ENCODE peak calls at places on chromosomes 1 and 21, in five cellular contexts. B, R, G, U and N are unnamed samples.
A peak's percentile ranks its signal among the peaks of the same experiment; 100 is the strongest.

GRCh38 chr1:48049823-48050539 is 52.8 kb upstream of the TRABD2B start:
- DNase-seq in G (no peak), B (no peak), R (no peak), U (no peak), N (no peak)

GRCh38 chr1:115365738-115366137 is 27.7 kb upstream of the NGF start:
- DNase-seq in G (no peak), R (no peak), B (no peak), U (no peak), N (no peak)

GRCh38 chr1:34366875-34367624 is 190.3 kb downstream of the C1orf94 start:
- DNase-seq in B (no peak), G (no peak), U (no peak), R (no peak), N (no peak)

GRCh38 chr1:8031176-8031785 is 5.2 kb upstream of the ERRFI1 start:
- DNase-seq in U (no peak), B (peak; percentile 78), R (peak; percentile 72), G (no peak), N (peak; percentile 85)

GRCh38 chr1:246064891-246065290 is 442.2 kb downstream of the SMYD3 start:
- DNase-seq in B (no peak), U (no peak), G (no peak), R (no peak), N (no peak)

GRCh38 chr1:165345502-165345901 is 11.0 kb downstream of the LMX1A start:
- DNase-seq in R (no peak), G (no peak), B (no peak), U (no peak), N (no peak)

GRCh38 chr1:82540006-82540405 is 739.3 kb downstream of the ADGRL2 start:
- DNase-seq in B (no peak), U (no peak), R (no peak), G (no peak), N (no peak)

GRCh38 chr1:223076382-223076781 is 66.7 kb downstream of the TLR5 start:
- DNase-seq in U (no peak), R (no peak), G (no peak), B (no peak), N (no peak)

GRCh38 chr1:194289569-194290266 is 1103.3 kb upstream of the B3GALT2 start:
- DNase-seq in B (no peak), R (no peak), U (no peak), G (no peak), N (no peak)

GRCh38 chr1:59595774-59596173 is 219.0 kb upstream of the HOOK1 start:
- DNase-seq in U (no peak), B (peak; percentile 73), R (peak; percentile 80), G (no peak), N (peak; percentile 54)

GRCh38 chr1:93629101-93630059 is 52.3 kb downstream of the BCAR3 start:
- DNase-seq in U (no peak), G (no peak), R (peak; percentile 82), B (peak; percentile 93), N (peak; percentile 90)

GRCh38 chr1:201561195-201561564 is 22.3 kb downstream of the NAV1 start:
- DNase-seq in R (no peak), G (no peak), B (no peak), U (no peak), N (no peak)

GRCh38 chr21:8991968-8992621 is 1529.3 kb upstream of the TPTE start:
- DNase-seq in U (no peak), R (no peak), G (no peak), B (no peak), N (no peak)

GRCh38 chr1:178518894-178519293 is 6.0 kb downstream of the TEX35 start:
- DNase-seq in U (no peak), B (no peak), R (no peak), G (no peak), N (no peak)

GRCh38 chr1:47196622-47197021 is 6.8 kb upstream of the PDZK1IP1 start:
- DNase-seq in B (no peak), G (peak; percentile 60), R (no peak), U (no peak), N (no peak)

GRCh38 chr1:14340244-14340800 is 258.2 kb upstream of the KAZN start:
- DNase-seq in R (no peak), B (peak; percentile 11), U (no peak), G (no peak), N (peak; percentile 75)
- H3K4me3 ChIP-seq in R (no peak overlapping the region), B (no peak overlapping the region), U (no peak overlapping the region), G (no peak overlapping the region), N (no peak overlapping the region)

GRCh38 chr1:173779946-173780345 is 44.5 kb upstream of the DARS2 start:
- DNase-seq in B (no peak), U (no peak), G (no peak), R (no peak), N (no peak)
- H3K4me3 ChIP-seq in B (no peak overlapping the region), U (no peak overlapping the region), G (no peak overlapping the region), R (no peak overlapping the region), N (no peak overlapping the region)

GRCh38 chr1:94929816-94930215 is 2.9 kb upstream of the CNN3 start:
- DNase-seq in G (no peak), B (no peak), R (no peak), U (no peak), N (no peak)

GRCh38 chr1:94931254-94931841 is 4.4 kb upstream of the CNN3 start:
- DNase-seq in G (no peak), B (no peak), U (no peak), R (no peak), N (no peak)

GRCh38 chr1:94927405-94928175 is 680 bp upstream of the CNN3 start:
- DNase-seq in R (no peak), B (peak; percentile 62), U (peak; percentile 67), G (no peak), N (peak; percentile 69)

GRCh38 chr1:94928293-94928939 is 1.5 kb upstream of the CNN3 start:
- DNase-seq in R (no peak), G (no peak), U (no peak), B (no peak), N (no peak)

GRCh38 chr1:94929351-94929814 is 2.5 kb upstream of the CNN3 start:
- DNase-seq in B (no peak), R (no peak), G (no peak), U (no peak), N (no peak)
- H3K4me3 ChIP-seq in B (no peak overlapping the region), R (no peak overlapping the region), G (peak overlapping the region; percentile 73), U (peak overlapping the region; percentile 69), N (peak overlapping the region; percentile 87)

DNA sequence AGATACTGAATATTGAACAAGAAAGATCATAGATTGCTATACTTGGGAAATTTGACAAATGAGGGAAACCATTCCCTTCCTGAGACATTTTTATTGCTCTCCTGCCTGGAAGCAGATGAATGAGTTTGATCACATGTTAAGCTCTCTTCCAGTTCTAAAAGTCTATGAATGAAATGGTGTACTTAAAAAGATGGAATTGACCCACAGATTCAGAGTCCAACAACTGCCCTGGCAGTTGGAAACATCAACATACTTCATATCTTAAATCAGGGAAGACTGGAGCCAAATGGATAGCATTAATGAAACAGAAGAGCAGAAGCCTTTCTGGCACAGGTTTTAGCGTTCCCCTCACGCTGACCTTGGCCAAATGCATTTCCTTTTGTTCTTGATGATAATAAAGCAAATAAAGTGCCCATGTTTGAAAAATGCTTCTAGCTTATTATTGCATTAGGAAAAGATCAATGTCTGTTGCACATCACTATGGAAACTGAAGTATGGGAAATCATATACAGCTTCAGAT is 142.6 kb downstream of the ESRRG start:
- DNase-seq in R (no peak), G (no peak), U (no peak), B (no peak), N (no peak)
- H3K4me3 ChIP-seq in R (no peak overlapping the region), G (no peak overlapping the region), U (no peak overlapping the region), B (no peak overlapping the region), N (no peak overlapping the region)